ENCODE peak calls at places on chromosomes 7 and 10, in four cellular contexts. K, P, L and Y are unnamed samples.

GRCh38 chr10:44370731-44371248 is 14.1 kb downstream of the CXCL12 start:
- DNase-seq in L (no peak), P (no peak), K (no peak), Y (no peak)

GRCh38 chr10:75398630-75399460 is 2.7 kb downstream of the ZNF503 start:
- DNase-seq in P (peak; percentile 30), L (no peak), K (peak; percentile 71), Y (peak; percentile 36)

GRCh38 chr7:12322287-12322902 is 81.3 kb downstream of the VWDE start:
- DNase-seq in L (no peak), K (peak; percentile 56), P (no peak), Y (no peak)

GRCh38 chr10:132377326-132377725 is 19.7 kb upstream of the PWWP2B start:
- DNase-seq in L (no peak), K (no peak), P (no peak), Y (no peak)

GRCh38 chr10:43237631-43238446 is 29.0 kb downstream of the RASGEF1A start:
- DNase-seq in K (no peak), P (peak; percentile 2), L (no peak), Y (no peak)

GRCh38 chr10:50402466-50402865 is 151.2 kb upstream of the ASAH2 start:
- DNase-seq in L (no peak), K (peak; percentile 88), P (no peak), Y (no peak)

GRCh38 chr10:18290651-18291313 is 150.6 kb downstream of the CACNB2 start:
- DNase-seq in P (no peak), L (no peak), K (no peak), Y (no peak)

GRCh38 chr7:103143865-103144264 is 5.0 kb downstream of the NAPEPLD start:
- DNase-seq in L (no peak), P (no peak), K (no peak), Y (no peak)

GRCh38 chr7:130365511-130366441 is 14.5 kb upstream of the CPA1 start:
- DNase-seq in P (no peak), L (no peak), K (peak; percentile 43), Y (no peak)

GRCh38 chr7:38070718-38071117 is 107.3 kb upstream of the STARD3NL start:
- DNase-seq in L (no peak), K (peak; percentile 47), P (no peak), Y (peak; percentile 18)

GRCh38 chr10:75660833-75661232 is 229.4 kb downstream of the LRMDA start:
- DNase-seq in L (no peak), K (no peak), P (no peak), Y (no peak)

GRCh38 chr10:128144547-128144946 is 18.3 kb upstream of the MKI67 start:
- DNase-seq in P (no peak), K (no peak), L (no peak), Y (no peak)

GRCh38 chr10:124339119-124339807 is 79.5 kb downstream of the OAT start:
- DNase-seq in L (no peak), K (no peak), P (no peak), Y (no peak)

GRCh38 chr10:34489973-34490372 is 325.1 kb downstream of the PARD3 start:
- DNase-seq in L (no peak), P (no peak), K (peak; percentile 87), Y (no peak)
- TF ChIP-seq CTCF in L (no peak), P (no peak), K (peak; percentile 41), Y (no peak)

GRCh38 chr10:21032587-21033319 is 135.6 kb upstream of the NEBL start:
- DNase-seq in K (no peak), P (no peak), L (no peak), Y (no peak)

GRCh38 chr10:21034241-21034640 is 137.1 kb upstream of the NEBL start:
- DNase-seq in P (no peak), L (no peak), K (no peak), Y (no peak)

GRCh38 chr10:21031232-21031790 is 134.2 kb upstream of the NEBL start:
- DNase-seq in K (no peak), P (no peak), L (no peak), Y (no peak)

GRCh38 chr10:21030096-21030495 is 133.0 kb upstream of the NEBL start:
- DNase-seq in L (no peak), P (no peak), K (peak; percentile 52), Y (no peak)
- TF ChIP-seq CTCF in L (no peak), P (no peak), K (no peak), Y (no peak)

DNA sequence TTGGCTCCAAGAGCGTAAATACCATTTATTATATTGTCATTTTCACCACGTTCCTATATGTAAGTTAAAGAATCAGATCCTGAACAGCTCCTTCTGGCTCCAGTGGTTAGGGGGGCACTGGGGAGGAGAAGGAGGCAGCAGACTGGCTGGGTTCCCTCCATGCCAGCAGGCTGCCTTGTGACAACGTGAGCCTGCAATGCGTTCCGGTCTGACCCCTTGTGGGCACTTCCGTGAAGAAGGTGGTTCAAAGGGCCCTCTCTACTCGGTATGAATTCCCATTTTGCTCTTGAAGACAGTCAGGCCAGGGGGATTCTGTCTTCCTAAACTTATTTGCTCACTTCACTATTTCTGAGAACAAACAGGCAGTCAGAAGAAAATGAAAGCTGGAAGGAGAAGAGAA is 253.4 kb downstream of the BMPER start:
- DNase-seq in L (no peak), K (no peak), P (no peak), Y (no peak)
- TF ChIP-seq CTCF in L (no peak), K (peak; percentile 29), P (no peak), Y (no peak)

GRCh38 chr7:124369310-124369709 is 336.4 kb upstream of the TMEM229A start:
- DNase-seq in P (no peak), K (no peak), L (no peak), Y (no peak)
- TF ChIP-seq CTCF in P (no peak), K (no peak), L (no peak), Y (no peak)

GRCh38 chr10:8255301-8255700 is 200.8 kb downstream of the GATA3 start:
- DNase-seq in P (no peak), L (no peak), K (no peak), Y (no peak)

GRCh38 chr10:8262317-8262716 is 207.8 kb downstream of the GATA3 start:
- DNase-seq in L (no peak), K (no peak), P (no peak), Y (no peak)

DNA sequence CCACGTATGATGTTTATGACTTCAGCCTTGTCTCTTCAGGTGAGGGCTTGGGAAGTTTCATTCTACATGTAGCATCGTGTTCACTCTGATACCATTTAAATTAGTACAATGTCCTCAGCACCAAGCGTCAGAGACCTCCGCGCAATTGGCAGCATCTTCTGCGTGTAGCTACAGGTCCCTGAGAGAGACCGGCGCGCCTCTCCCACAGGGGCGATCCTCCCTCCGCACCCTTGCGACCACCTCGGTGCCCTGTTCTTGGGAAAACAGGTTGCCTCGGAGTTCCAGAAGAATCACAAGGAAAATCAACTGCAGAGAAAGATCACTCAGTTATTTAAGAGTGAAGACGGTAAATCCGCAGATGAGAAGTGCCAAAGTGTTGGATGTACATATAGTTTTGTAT is 206.2 kb downstream of the GATA3 start:
- DNase-seq in K (no peak), P (no peak), L (no peak), Y (no peak)
- TF ChIP-seq CTCF in K (no peak), P (no peak), L (no peak), Y (no peak)

GRCh38 chr7:17971392-17971791 is 31.1 kb upstream of the SNX13 start:
- DNase-seq in K (peak; percentile 41), P (no peak), L (no peak), Y (no peak)
- TF ChIP-seq CTCF in K (peak; percentile 57), P (peak; percentile 41), L (peak; percentile 6), Y (no peak)

GRCh38 chr7:142153400-142153799 is 41.9 kb downstream of the MGAM2 start:
- DNase-seq in L (no peak), P (no peak), K (peak; percentile 44), Y (peak; percentile 26)
- TF ChIP-seq CTCF in L (no peak), P (no peak), K (peak; percentile 56), Y (peak; percentile 35)

GRCh38 chr7:144736880-144737493 is 98.9 kb downstream of the TPK1 start:
- DNase-seq in P (no peak), K (no peak), L (no peak), Y (no peak)

GRCh38 chr7:144738708-144739314 is 97.0 kb downstream of the TPK1 start:
- DNase-seq in P (no peak), L (no peak), K (peak; percentile 52), Y (no peak)
- TF ChIP-seq CTCF in P (peak; percentile 74), L (peak; percentile 67), K (peak; percentile 75), Y (peak; percentile 78)

GRCh38 chr10:17151716-17152115 is 22.1 kb upstream of the CUBN start:
- DNase-seq in P (no peak), K (no peak), L (no peak), Y (no peak)

GRCh38 chr10:17161788-17162187 is 32.2 kb upstream of the CUBN start:
- DNase-seq in K (no peak), P (no peak), L (no peak), Y (no peak)

GRCh38 chr10:17155821-17156220 is 26.2 kb upstream of the CUBN start:
- DNase-seq in K (no peak), P (no peak), L (no peak), Y (no peak)

GRCh38 chr10:17162828-17163227 is 33.2 kb upstream of the CUBN start:
- DNase-seq in L (no peak), P (no peak), K (no peak), Y (no peak)

GRCh38 chr10:17157024-17157423 is 27.4 kb upstream of the CUBN start:
- DNase-seq in L (no peak), P (no peak), K (no peak), Y (no peak)
- TF ChIP-seq CTCF in L (no peak), P (no peak), K (no peak), Y (no peak)

GRCh38 chr10:102101152-102101551 is 19.0 kb downstream of the LDB1 start:
- DNase-seq in L (no peak), P (no peak), K (no peak), Y (no peak)
- TF ChIP-seq CTCF in L (no peak), P (no peak), K (peak; percentile 38), Y (no peak)